ENCODE peak calls at places on chromosomes 12 and 14, in nine cellular contexts. E is upper lobe of right lung; T is effector memory CD4-positive, alpha-beta T cell; Z is AG09309; P is GF-D8; K is caudate nucleus; A is foreskin melanocyte; J is occipital lobe; M is fibroblast of gingiva. F is an unnamed sample.
A peak's percentile ranks its signal among the peaks of the same experiment; 100 is the strongest.

GRCh38 chr14:60760648-60761364 is 26.2 kb downstream of the MNAT1 start:
- DNase-seq in E (no peak), T (no peak), Z (no peak), P (no peak), K (no peak), A (no peak), J (no peak), M (no peak), F (no peak)

GRCh38 chr12:57753938-57754337 is 965 bp upstream of the MARCHF9 start:
- DNase-seq in E (no peak), T (no peak), Z (no peak), P (no peak), K (no peak), A (no peak), J (no peak), M (no peak), F (no peak)

GRCh38 chr12:67269632-67270578 is 747 bp downstream of the CAND1 start:
- DNase-seq in E (peak; percentile 81), T (peak; percentile 39), Z (no peak), P (no peak), K (peak; percentile 65), A (no peak), J (peak; percentile 21), M (peak; percentile 7), F (peak; percentile 30)

GRCh38 chr12:2283910-2284309 is 231.1 kb downstream of the CACNA1C start:
- DNase-seq in E (peak; percentile 63), T (no peak), Z (no peak), P (peak; percentile 53), K (no peak), A (no peak), J (no peak), M (peak; percentile 70), F (peak; percentile 59)

GRCh38 chr14:60648169-60648933 is 926 bp downstream of the SIX1 start:
- DNase-seq in E (no peak), T (no peak), Z (no peak), P (no peak), K (no peak), A (no peak), J (no peak), M (no peak), F (no peak)

GRCh38 chr14:91261986-91262549 is 17.6 kb upstream of the GPR68 start:
- DNase-seq in E (no peak), T (no peak), Z (no peak), P (no peak), K (no peak), A (no peak), J (no peak), M (no peak), F (no peak)

GRCh38 chr12:25084816-25085215 is 110.1 kb downstream of the DNAI7 start:
- DNase-seq in E (no peak), T (no peak), Z (no peak), P (no peak), K (no peak), A (no peak), J (no peak), M (no peak), F (no peak)

GRCh38 chr14:67444395-67444794 is 32.4 kb upstream of the PLEK2 start:
- DNase-seq in E (no peak), T (no peak), Z (no peak), P (no peak), K (no peak), A (no peak), J (no peak), M (no peak), F (no peak)

GRCh38 chr12:17992002-17992656 is 97.9 kb downstream of the RERGL start:
- DNase-seq in E (no peak), T (no peak), Z (peak; percentile 21), P (no peak), K (peak; percentile 16), A (peak; percentile 18), J (no peak), M (peak; percentile 58), F (peak; percentile 97)